ENCODE peak calls at places on chromosomes 1 and 21, in four cellular contexts. F is suprapubic skin, I is K562, H is transverse colon. R is an unnamed sample.

GRCh38 chr1:82775402-82776000 is 974.8 kb downstream of the ADGRL2 start:
- DNase-seq in F (no peak), I (peak), H (peak), R (no peak)

GRCh38 chr1:2128189-2128901 is 66.2 kb downstream of the FAAP20 start:
- DNase-seq in F (no peak), I (no peak), H (no peak), R (no peak)

GRCh38 chr1:29756901-29757729 is 520.8 kb downstream of the PTPRU start:
- DNase-seq in F (no peak), I (no peak), H (no peak), R (no peak)

GRCh38 chr1:64822621-64823020 is 77.7 kb downstream of the RAVER2 start:
- DNase-seq in F (no peak), I (no peak), H (no peak), R (no peak)

GRCh38 chr1:236147068-236147467 is 4.7 kb downstream of the GPR137B start:
- DNase-seq in F (no peak), I (no peak), H (no peak), R (no peak)

GRCh38 chr21:43767980-43768867 is 7.9 kb downstream of the CSTB start:
- DNase-seq in F (peak), I (peak), H (peak), R (peak)

GRCh38 chr1:16091296-16091695 is 17.8 kb upstream of the FAM131C start:
- DNase-seq in F (no peak), I (no peak), H (no peak), R (peak)

GRCh38 chr1:210687582-210688279 is 359.0 kb downstream of the HHAT start:
- DNase-seq in F (no peak), I (no peak), H (no peak), R (no peak)

GRCh38 chr1:156704166-156704711 is 1.1 kb downstream of the CRABP2 start:
- DNase-seq in F (no peak), I (no peak), H (no peak), R (no peak)

GRCh38 chr1:17260264-17260663 is 11.4 kb downstream of the PADI3 start:
- DNase-seq in F (no peak), I (no peak), H (no peak), R (no peak)

GRCh38 chr1:17258116-17258757 is 9.3 kb downstream of the PADI3 start:
- DNase-seq in F (no peak), I (no peak), H (no peak), R (no peak)

GRCh38 chr1:17260738-17261137 is 11.8 kb downstream of the PADI3 start:
- DNase-seq in F (no peak), I (no peak), H (no peak), R (no peak)

GRCh38 chr1:17258758-17259130 is 9.8 kb downstream of the PADI3 start:
- DNase-seq in F (no peak), I (no peak), H (no peak), R (no peak)

DNA sequence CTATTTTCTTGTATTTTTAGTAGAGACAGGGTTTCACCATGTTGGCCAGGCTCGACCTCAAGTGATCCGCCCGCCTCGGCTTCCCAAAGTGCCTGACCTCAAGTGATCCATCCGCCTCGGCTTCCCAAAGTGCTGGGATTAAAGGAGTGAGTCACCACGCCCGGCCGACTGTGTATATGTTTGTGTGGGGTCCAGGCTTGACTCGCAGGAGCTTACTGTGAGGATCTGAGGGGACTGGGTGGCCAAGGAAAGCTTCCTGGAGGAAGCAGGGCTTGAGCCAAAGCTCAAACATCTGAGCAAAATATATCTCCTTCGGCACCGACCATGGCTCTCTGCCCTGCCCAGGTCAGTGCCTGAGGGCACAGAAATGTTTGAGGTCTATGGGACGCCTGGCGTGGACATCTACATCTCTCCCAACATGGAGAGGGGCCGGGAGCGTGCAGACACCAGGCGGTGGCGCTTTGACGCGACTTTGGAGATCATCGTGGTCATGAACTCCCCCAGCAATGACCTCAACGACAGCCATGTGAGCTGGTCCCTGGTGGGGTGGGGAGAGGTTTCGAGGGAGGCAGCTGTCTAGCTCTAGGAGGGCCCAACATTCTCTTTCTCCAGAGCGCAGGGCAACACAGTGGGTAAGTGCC is 10.5 kb downstream of the PADI3 start:
- DNase-seq in F (no peak), I (peak), H (no peak), R (no peak)
- TF ChIP-seq POLR2A in F (no peak), I (no peak), H (no peak), R (no peak)

DNA sequence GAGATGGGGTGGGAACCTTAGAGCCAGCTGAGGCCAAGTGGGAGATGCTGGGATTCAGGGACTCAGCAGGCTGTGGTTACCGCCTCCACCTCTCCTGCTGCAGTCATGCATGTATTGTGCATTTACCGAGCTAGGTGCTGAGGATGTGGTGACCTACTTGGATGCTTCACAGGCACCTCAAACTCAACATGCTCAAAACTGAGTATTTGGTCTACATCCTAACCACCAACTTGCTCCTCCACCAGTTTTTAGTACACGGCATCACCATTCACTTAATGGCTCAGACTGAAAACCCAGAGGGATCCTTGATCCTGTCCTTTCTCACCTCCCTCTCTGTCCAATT is 5.6 kb downstream of the CHRNB2 start:
- DNase-seq in F (no peak), I (no peak), H (no peak), R (no peak)
- TF ChIP-seq EP300 in F (no peak), I (no peak), H (no peak), R (no peak)

GRCh38 chr1:14027099-14027498 is 327.1 kb downstream of the PRDM2 start:
- DNase-seq in F (no peak), I (no peak), H (no peak), R (no peak)
- TF ChIP-seq POLR2AphosphoS5 in F (no peak), I (no peak), H (no peak), R (no peak)

DNA sequence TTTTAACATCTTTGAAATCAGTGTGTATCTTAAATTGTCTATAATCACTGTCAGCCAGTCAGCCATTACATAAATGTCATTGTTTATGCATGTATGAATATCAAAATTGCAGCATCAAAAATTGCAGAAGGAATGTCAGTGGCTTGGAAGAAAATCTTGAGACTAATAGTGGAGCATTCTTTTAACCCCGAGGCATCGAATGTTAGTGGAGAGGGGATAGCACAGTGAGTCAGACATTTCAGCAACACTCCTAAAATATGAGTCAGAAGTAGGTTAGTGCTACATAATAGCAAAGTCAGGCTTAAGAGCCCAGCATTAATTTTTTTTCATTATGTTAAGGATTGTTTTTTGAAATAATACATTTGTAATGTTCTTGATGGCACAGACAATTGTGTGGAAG is 45.5 kb downstream of the SNRPE start:
- DNase-seq in F (no peak), I (no peak), H (no peak), R (no peak)
- TF ChIP-seq POLR2A in F (no peak), I (no peak), H (no peak), R (no peak)

GRCh38 chr1:159924791-159925712 is at the start of gene TAGLN2:
- DNase-seq in F (peak), I (peak), H (peak), R (peak)
- TF ChIP-seq EP300 in F (no peak), I (no peak), H (no peak), R (no peak)

GRCh38 chr1:230083053-230083452 is 16.0 kb downstream of the GALNT2 start:
- DNase-seq in F (no peak), I (no peak), H (no peak), R (no peak)
- TF ChIP-seq POLR2AphosphoS5 in F (no peak), I (no peak), H (no peak), R (no peak)